ENCODE peak calls at places on chromosomes 6 and 20, in seven cellular contexts. J is GM12865, N is lower lobe of right lung, M is left ventricle myocardium inferior, V is adrenal gland, G is tibial nerve, W is glutamatergic neuron. A is an unnamed sample.

GRCh38 chr6:11744753-11745152 is 33.9 kb downstream of the ADTRP start:
- DNase-seq in M (peak), V (peak), G (peak), J (peak), W (no peak), N (peak), A (no peak)

GRCh38 chr20:40797425-40797824 is 108.4 kb upstream of the MAFB start:
- DNase-seq in W (no peak), M (no peak), J (peak), N (no peak), V (peak), G (no peak), A (peak)

GRCh38 chr6:43941174-43941573 is 171.2 kb downstream of the VEGFA start:
- DNase-seq in J (no peak), W (no peak), G (no peak), N (no peak), V (no peak), M (peak), A (no peak)

GRCh38 chr20:24461848-24462247 is 7.6 kb upstream of the SYNDIG1 start:
- DNase-seq in G (no peak), M (no peak), N (no peak), W (no peak), V (no peak), J (no peak), A (no peak)

GRCh38 chr20:43541214-43541613 is 17.6 kb upstream of the SGK2 start:
- DNase-seq in G (no peak), J (no peak), M (no peak), V (no peak), W (no peak), N (no peak), A (peak)

GRCh38 chr6:34813028-34813742 is 21.3 kb downstream of the BLTP3A start:
- DNase-seq in V (no peak), W (no peak), J (no peak), N (no peak), M (no peak), G (no peak), A (no peak)

GRCh38 chr20:24100370-24101011 is 111.9 kb upstream of the GGTLC1 start:
- DNase-seq in V (peak), J (peak), M (peak), W (peak), N (peak), G (no peak), A (peak)

GRCh38 chr20:63643499-63643898 is 9.7 kb downstream of the STMN3 start:
- DNase-seq in W (no peak), V (no peak), M (no peak), J (no peak), N (no peak), G (no peak), A (no peak)

GRCh38 chr20:4226330-4227084 is 211.1 kb upstream of the RNF24 start:
- DNase-seq in V (no peak), M (no peak), N (no peak), G (no peak), J (no peak), W (no peak), A (no peak)

GRCh38 chr20:4229415-4229814 is 214.1 kb upstream of the RNF24 start:
- DNase-seq in J (no peak), W (no peak), V (no peak), M (no peak), G (no peak), N (no peak), A (no peak)

GRCh38 chr20:4225778-4226177 is 210.4 kb upstream of the RNF24 start:
- DNase-seq in J (no peak), M (no peak), G (no peak), W (no peak), V (peak), N (no peak), A (peak)

GRCh38 chr20:4230185-4230584 is 214.8 kb upstream of the RNF24 start:
- DNase-seq in J (no peak), G (no peak), W (no peak), N (no peak), V (no peak), M (no peak), A (no peak)

DNA sequence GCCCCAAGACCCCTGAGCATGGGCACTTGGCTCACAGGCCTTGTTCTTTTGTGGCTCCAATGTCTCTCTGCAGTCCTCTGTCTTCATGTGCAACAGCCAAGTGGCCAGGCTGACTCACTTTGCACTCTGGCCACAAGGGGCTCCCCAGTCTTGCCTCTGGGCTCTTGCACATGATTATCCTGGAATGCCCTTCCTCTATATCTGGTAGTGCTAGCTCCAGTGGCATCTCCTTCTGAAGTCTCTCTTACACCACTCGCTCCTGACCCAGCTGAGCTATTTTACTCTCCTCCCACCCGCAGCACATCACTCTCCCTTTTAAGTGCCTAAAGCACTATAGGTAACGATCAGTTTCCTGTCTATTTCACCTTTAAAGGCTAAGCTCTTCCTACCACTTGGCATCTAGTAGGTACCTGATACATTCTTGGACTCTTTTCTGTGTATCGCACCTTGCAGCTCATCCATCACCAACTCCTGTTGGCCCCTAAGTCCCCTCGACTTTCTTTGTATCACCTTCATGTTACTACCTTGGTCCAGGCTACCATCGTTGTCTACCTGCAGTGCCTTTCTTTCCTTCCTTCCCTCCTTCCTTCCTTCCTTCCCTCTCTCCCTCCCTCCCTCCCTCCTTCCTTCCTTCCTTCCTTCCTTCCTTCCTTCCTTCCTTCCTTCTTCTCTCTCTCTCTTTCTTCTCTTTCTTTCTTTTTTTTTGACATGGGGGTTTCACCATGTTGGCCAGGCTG is 211.9 kb upstream of the RNF24 start:
- DNase-seq in J (peak), V (peak), N (no peak), M (no peak), W (no peak), G (no peak), A (peak)
- TF ChIP-seq CTCF in J (peak), V (peak), N (peak), M (peak), W (peak), G (no peak), A (peak)

DNA sequence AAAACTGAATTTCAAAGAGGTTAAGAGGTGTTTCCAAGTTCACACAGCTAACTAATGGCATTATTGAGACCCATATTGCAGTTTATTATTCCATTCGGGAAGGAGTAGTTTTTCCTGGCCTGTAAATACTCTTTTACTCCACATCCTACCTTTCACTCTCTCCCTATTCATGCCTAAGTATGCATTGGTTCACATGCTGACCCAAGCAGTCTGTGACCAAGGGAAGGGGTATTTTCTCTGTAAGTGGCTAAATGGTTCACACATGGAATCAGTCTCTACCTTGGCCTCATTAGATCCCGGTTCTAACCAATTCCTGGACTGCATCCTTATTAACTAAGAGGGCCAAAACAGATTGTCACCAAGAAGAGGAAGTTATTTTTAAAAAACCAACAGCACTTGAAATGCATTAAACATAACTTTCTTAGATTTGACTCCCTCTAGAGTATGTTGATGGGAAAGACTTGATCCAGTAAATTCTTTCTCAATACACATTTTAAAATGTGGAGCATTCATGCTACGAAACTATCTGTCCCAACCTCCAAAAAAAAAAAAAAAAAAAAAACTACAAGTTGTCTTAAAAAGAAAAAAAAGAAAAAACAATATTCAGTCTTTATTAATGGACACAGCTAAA is 17.8 kb upstream of the RSPO3 start:
- DNase-seq in W (no peak), M (no peak), J (no peak), N (no peak), G (no peak), V (no peak), A (peak)
- TF ChIP-seq CTCF in W (peak), M (peak), J (no peak), N (peak), G (peak), V (peak), A (peak)

GRCh38 chr6:31738048-31738979 is 1.5 kb upstream of the MSH5 start:
- DNase-seq in M (no peak), J (peak), V (peak), G (no peak), W (no peak), N (peak), A (peak)
- TF ChIP-seq CTCF in M (no peak), J (no peak), V (no peak), G (no peak), W (no peak), N (peak), A (peak)

DNA sequence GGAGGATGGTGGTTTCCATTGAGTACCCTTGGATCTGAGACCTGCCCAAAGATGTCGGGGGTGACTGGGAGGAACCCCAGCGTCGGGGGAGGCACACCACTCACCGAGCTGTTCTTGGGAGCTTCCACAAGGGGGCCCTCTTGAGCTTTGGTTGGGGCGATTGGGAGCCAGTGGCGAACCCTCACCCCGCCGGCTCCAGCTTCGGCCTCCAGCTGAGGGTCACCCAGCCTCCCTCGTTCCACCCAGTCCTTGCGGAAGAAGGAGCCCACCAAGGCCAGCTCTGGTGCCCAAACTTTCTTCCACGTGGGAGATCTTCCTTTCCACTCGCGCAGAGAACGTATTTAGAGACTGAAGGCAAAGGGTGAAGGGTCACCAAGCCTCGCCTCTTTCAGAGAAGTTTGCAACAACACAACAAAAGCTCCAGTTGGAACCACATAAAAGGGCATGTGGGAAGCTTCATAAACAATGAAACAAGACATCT is 33.6 kb downstream of the APCDD1L start:
- DNase-seq in M (no peak), N (no peak), J (peak), W (peak), G (no peak), V (peak), A (peak)
- TF ChIP-seq CTCF in M (peak), N (peak), J (peak), W (peak), G (peak), V (peak), A (peak)